ENCODE peak calls at places on chromosome 2, in seven cellular contexts. N is PC-9, X is NT2/D1, S is kidney epithelial cell, Q is H7, B is cardiac muscle cell, M is pancreas. W is an unnamed sample.

GRCh38 chr2:148013879-148014278 is 6.7 kb downstream of the ORC4 start:
- DNase-seq in X (no peak), N (no peak), S (no peak), M (no peak), B (no peak), Q (no peak), W (no peak)

GRCh38 chr2:197416268-197416667 is 18.6 kb downstream of the SF3B1 start:
- DNase-seq in N (no peak), Q (no peak), X (no peak), S (no peak), B (no peak), M (no peak), W (no peak)

GRCh38 chr2:58992062-58992736 is 751.1 kb upstream of the FANCL start:
- DNase-seq in B (no peak), X (no peak), Q (no peak), S (no peak), M (no peak), N (no peak), W (peak; percentile 50)

GRCh38 chr2:211611061-211611518 is 927.5 kb downstream of the ERBB4 start:
- DNase-seq in S (no peak), B (no peak), X (no peak), N (peak; percentile 38), M (no peak), Q (no peak), W (no peak)

GRCh38 chr2:149606251-149606811 is 18.8 kb upstream of the MMADHC start:
- DNase-seq in Q (no peak), M (no peak), B (no peak), X (no peak), N (peak; percentile 40), S (no peak), W (no peak)

GRCh38 chr2:142037744-142038143 is 93.1 kb downstream of the LRP1B start:
- DNase-seq in B (no peak), S (no peak), N (no peak), M (no peak), X (no peak), Q (no peak), W (peak; percentile 28)

GRCh38 chr2:146874260-146874658 is 970.6 kb upstream of the ACVR2A start:
- DNase-seq in S (peak; percentile 68), N (peak; percentile 61), X (no peak), Q (no peak), M (no peak), B (peak; percentile 63), W (no peak)

GRCh38 chr2:162014751-162015150 is 59.3 kb downstream of the DPP4 start:
- DNase-seq in Q (no peak), M (no peak), S (no peak), B (peak; percentile 26), N (no peak), X (no peak), W (no peak)

GRCh38 chr2:217218269-217219140 is 358.6 kb upstream of the TNP1 start:
- DNase-seq in S (no peak), M (no peak), Q (no peak), X (no peak), B (peak; percentile 85), N (no peak), W (no peak)

GRCh38 chr2:152581360-152581759 is 135.9 kb downstream of the PRPF40A start:
- DNase-seq in B (no peak), X (no peak), Q (no peak), M (no peak), S (no peak), N (no peak), W (no peak)

GRCh38 chr2:119004602-119005001 is 62.6 kb downstream of the MARCO start:
- DNase-seq in M (no peak), X (no peak), Q (no peak), N (peak; percentile 80), B (no peak), S (no peak), W (no peak)

GRCh38 chr2:25585189-25585588 is 88.2 kb downstream of the DTNB start:
- DNase-seq in S (no peak), X (no peak), Q (no peak), B (no peak), M (no peak), N (no peak), W (peak; percentile 12)

GRCh38 chr2:135985826-135986393 is 484 bp upstream of the DARS1 start:
- DNase-seq in S (no peak), Q (no peak), N (no peak), X (no peak), B (no peak), M (no peak), W (no peak)

GRCh38 chr2:4792126-4792525 is 900.1 kb upstream of the SOX11 start:
- DNase-seq in Q (no peak), B (no peak), S (no peak), N (no peak), X (no peak), M (no peak), W (no peak)

GRCh38 chr2:188523901-188524300 is 232.2 kb downstream of the GULP1 start:
- DNase-seq in M (no peak), N (no peak), B (peak; percentile 43), X (no peak), S (no peak), Q (no peak), W (no peak)

GRCh38 chr2:223725494-223725893 is 111.9 kb downstream of the AP1S3 start:
- DNase-seq in Q (peak; percentile 72), S (peak; percentile 97), M (no peak), B (peak; percentile 97), N (peak; percentile 97), X (peak; percentile 92), W (peak; percentile 81)

GRCh38 chr2:74849228-74849892 is 15.4 kb downstream of the HK2 start:
- DNase-seq in N (peak; percentile 87), X (no peak), S (no peak), B (peak; percentile 78), M (no peak), Q (peak; percentile 74), W (no peak)

GRCh38 chr2:190359896-190360376 is 16.5 kb downstream of the INPP1 start:
- DNase-seq in M (no peak), S (no peak), Q (no peak), N (no peak), X (no peak), B (peak; percentile 81), W (no peak)

GRCh38 chr2:239277401-239278085 is 123.3 kb downstream of the HDAC4 start:
- DNase-seq in B (no peak), N (no peak), X (no peak), S (no peak), M (peak; percentile 33), Q (peak; percentile 33), W (no peak)
- H3K27me3 ChIP-seq in B (no peaks in the 10 kb centered on the region), N (no peaks in the 10 kb centered on the region), X (no peaks in the 10 kb centered on the region), S (no peaks in the 10 kb centered on the region), M (no peaks in the 10 kb centered on the region), Q (no peaks in the 10 kb centered on the region), W (no peaks in the 10 kb centered on the region)

GRCh38 chr2:209388416-209389037 is 35.3 kb upstream of the MAP2 start:
- DNase-seq in Q (no peak), X (no peak), B (no peak), S (no peak), N (no peak), M (no peak), W (no peak)

GRCh38 chr2:209387389-209387788 is 36.5 kb upstream of the MAP2 start:
- DNase-seq in X (no peak), M (peak; percentile 62), B (no peak), Q (peak; percentile 5), S (no peak), N (no peak), W (no peak)

GRCh38 chr2:209383212-209383611 is 40.6 kb upstream of the MAP2 start:
- DNase-seq in Q (no peak), M (no peak), X (no peak), B (peak; percentile 76), N (peak; percentile 87), S (peak; percentile 91), W (no peak)

GRCh38 chr2:209380278-209380677 is 43.6 kb upstream of the MAP2 start:
- DNase-seq in X (no peak), B (no peak), N (peak; percentile 42), M (no peak), Q (no peak), S (peak; percentile 61), W (no peak)

DNA sequence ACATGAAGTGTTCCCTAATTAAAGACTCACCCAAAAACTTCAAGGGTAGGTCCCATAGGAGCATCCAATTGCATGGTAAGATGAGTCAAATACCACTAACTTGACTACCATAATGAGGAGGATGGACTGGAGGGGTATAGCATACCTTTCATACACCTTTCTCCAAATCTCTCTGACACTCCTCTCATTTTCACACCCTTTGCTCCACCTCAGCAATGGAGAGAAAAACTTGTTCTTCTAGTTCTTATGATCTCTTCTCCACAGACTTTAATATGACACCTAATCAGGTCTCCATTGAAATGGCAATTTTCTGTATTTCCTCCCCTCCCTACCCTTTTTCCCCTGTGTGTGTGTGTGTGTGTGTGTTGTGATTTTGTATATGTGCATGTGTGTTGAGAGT is 41.1 kb upstream of the MAP2 start:
- DNase-seq in B (no peak), Q (no peak), S (no peak), X (no peak), N (peak; percentile 57), M (no peak), W (no peak)
- H3K27me3 ChIP-seq in B (no peaks in the 10 kb centered on the region), Q (no peaks in the 10 kb centered on the region), S (no peaks in the 10 kb centered on the region), X (no peaks in the 10 kb centered on the region), N (no peaks in the 10 kb centered on the region), M (no peaks in the 10 kb centered on the region), W (peaks cover 29% of the 10 kb centered on the region)

DNA sequence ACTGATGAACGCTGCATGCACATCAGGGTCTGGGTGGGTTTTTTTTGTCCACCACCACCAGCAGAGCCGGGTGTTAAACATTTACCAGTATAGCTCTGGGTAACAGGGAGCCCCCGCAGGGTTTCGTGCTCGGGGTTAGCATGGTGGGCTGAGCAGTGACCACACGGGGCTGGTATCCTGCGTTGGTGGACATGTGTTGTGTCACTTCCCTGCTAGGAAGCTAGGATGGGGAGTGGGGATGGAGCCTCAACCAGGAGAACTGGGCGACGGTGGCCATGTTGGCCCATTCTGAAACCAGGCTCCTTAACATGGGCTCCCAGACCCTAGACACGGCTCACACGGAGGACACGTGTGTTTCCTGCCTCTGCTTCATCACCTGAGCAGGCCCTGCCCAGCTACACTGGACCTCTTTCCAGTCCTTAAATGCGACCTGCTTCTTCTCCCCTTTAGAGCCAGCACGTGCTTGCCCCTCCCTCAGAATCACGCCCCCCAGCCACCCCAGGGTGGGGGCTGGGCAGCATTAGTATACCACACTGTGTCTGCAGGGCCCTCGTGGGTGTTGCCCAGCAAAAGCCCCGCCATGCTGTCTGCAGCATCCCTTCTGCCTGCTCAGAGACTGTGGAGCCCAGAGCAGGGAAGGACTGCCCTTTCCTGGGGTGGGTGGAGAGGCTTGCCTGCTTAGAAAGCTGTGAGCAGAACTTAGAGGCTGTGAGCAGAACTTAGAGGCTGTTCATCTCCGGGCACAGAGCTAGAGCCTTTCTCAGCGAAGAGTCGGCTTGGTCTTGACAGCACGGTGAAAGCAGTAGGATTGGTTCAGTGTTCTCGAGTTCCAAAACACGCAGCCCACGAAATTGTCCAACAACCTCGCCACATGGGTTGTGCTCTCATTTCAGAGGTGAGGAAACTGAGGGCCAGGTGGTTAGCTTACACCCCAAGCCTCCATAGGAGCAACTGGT is 142.1 kb downstream of the KLHL29 start:
- DNase-seq in X (no peak), Q (no peak), M (no peak), S (no peak), N (no peak), B (no peak), W (no peak)
- H3K27me3 ChIP-seq in X (no peaks in the 10 kb centered on the region), Q (no peaks in the 10 kb centered on the region), M (no peaks in the 10 kb centered on the region), S (no peaks in the 10 kb centered on the region), N (no peaks in the 10 kb centered on the region), B (no peaks in the 10 kb centered on the region), W (no peaks in the 10 kb centered on the region)

DNA sequence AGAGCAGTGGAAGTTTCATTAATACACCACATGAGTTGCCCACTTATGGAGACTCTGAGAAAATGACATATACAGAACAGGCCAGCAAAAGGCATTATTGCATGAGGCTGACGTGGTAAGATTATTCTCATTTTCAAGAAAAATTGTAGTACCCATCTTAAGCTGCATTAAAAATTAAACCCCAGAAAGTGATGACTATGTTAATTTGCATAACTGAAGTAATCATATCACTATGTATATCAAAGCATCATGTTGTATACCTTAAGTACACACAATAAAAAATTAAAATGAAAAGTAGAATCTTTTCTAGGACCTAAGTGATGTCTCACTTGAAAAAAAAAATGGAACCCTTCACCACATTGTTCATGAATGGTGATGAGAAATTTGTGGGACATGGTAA is 32.0 kb downstream of the DNAH6 start:
- DNase-seq in S (no peak), N (no peak), B (no peak), X (no peak), Q (no peak), M (no peak), W (no peak)
- H3K27me3 ChIP-seq in S (no peaks in the 10 kb centered on the region), N (peaks cover 14% of the 10 kb centered on the region), B (no peaks in the 10 kb centered on the region), X (no peaks in the 10 kb centered on the region), Q (no peaks in the 10 kb centered on the region), M (no peaks in the 10 kb centered on the region), W (peaks cover 5% of the 10 kb centered on the region)

W was measured in HAP-1.